ENCODE peak calls at places on chromosomes 13 and 19, in seven cellular contexts. One of them, this sample, is unnamed.

GRCh38 chr13:87851395-87851794 is 180.2 kb downstream of the SLITRK5 start:
- DNase-seq in fibroblast of mammary gland: no peak
- DNase-seq in WTC11: no peak
- DNase-seq in MM.1S: no peak
- DNase-seq in AG10803: no peak
- DNase-seq in GM12865: no peak
- DNase-seq in testis: no peak
- DNase-seq in this sample: no peak

GRCh38 chr13:28558126-28558525 is 63.2 kb upstream of the FLT1 start:
- DNase-seq in fibroblast of mammary gland: peak; percentile 93
- DNase-seq in WTC11: no peak
- DNase-seq in MM.1S: no peak
- DNase-seq in AG10803: peak; percentile 96
- DNase-seq in GM12865: no peak
- DNase-seq in testis: no peak
- DNase-seq in this sample: no peak

GRCh38 chr19:7862413-7862951 is 11.7 kb downstream of the PRR36 start:
- DNase-seq in fibroblast of mammary gland: peak; percentile 27
- DNase-seq in WTC11: peak; percentile 99
- DNase-seq in MM.1S: peak; percentile 42
- DNase-seq in AG10803: no peak
- DNase-seq in GM12865: peak; percentile 84
- DNase-seq in testis: peak; percentile 58
- DNase-seq in this sample: peak; percentile 94

GRCh38 chr19:16068696-16069259 is 7.5 kb upstream of the TPM4 start:
- DNase-seq in fibroblast of mammary gland: no peak
- DNase-seq in WTC11: no peak
- DNase-seq in MM.1S: no peak
- DNase-seq in AG10803: no peak
- DNase-seq in GM12865: no peak
- DNase-seq in testis: no peak
- DNase-seq in this sample: no peak

GRCh38 chr13:73722120-73722519 is 412.1 kb downstream of the KLF12 start:
- DNase-seq in fibroblast of mammary gland: peak; percentile 58
- DNase-seq in WTC11: no peak
- DNase-seq in MM.1S: no peak
- DNase-seq in AG10803: peak; percentile 36
- DNase-seq in GM12865: peak; percentile 60
- DNase-seq in testis: no peak
- DNase-seq in this sample: peak; percentile 17

GRCh38 chr13:84430441-84430840 is 548.2 kb upstream of the SLITRK1 start:
- DNase-seq in fibroblast of mammary gland: no peak
- DNase-seq in WTC11: no peak
- DNase-seq in MM.1S: no peak
- DNase-seq in AG10803: no peak
- DNase-seq in GM12865: no peak
- DNase-seq in testis: no peak
- DNase-seq in this sample: no peak

GRCh38 chr19:41310031-41310831 is at the start of gene CCDC97:
- DNase-seq in fibroblast of mammary gland: peak; percentile 83
- DNase-seq in WTC11: peak; percentile 88
- DNase-seq in MM.1S: peak; percentile 87
- DNase-seq in AG10803: peak; percentile 84
- DNase-seq in GM12865: peak; percentile 95
- DNase-seq in testis: peak; percentile 89
- DNase-seq in this sample: peak; percentile 93

GRCh38 chr13:29740961-29741360 is 109.5 kb downstream of the UBL3 start:
- DNase-seq in fibroblast of mammary gland: no peak
- DNase-seq in WTC11: no peak
- DNase-seq in MM.1S: no peak
- DNase-seq in AG10803: no peak
- DNase-seq in GM12865: no peak
- DNase-seq in testis: no peak
- DNase-seq in this sample: no peak

GRCh38 chr13:71355010-71355409 is 512.0 kb downstream of the DACH1 start:
- DNase-seq in fibroblast of mammary gland: no peak
- DNase-seq in WTC11: no peak
- DNase-seq in MM.1S: no peak
- DNase-seq in AG10803: no peak
- DNase-seq in GM12865: no peak
- DNase-seq in testis: no peak
- DNase-seq in this sample: no peak

GRCh38 chr13:106028916-106029315 is 506.5 kb downstream of the EFNB2 start:
- DNase-seq in fibroblast of mammary gland: no peak
- DNase-seq in WTC11: no peak
- DNase-seq in MM.1S: no peak
- DNase-seq in AG10803: peak; percentile 66
- DNase-seq in GM12865: no peak
- DNase-seq in testis: no peak
- DNase-seq in this sample: no peak

GRCh38 chr19:1402411-1403070 is 1.2 kb upstream of the GAMT start:
- DNase-seq in fibroblast of mammary gland: no peak
- DNase-seq in WTC11: no peak
- DNase-seq in MM.1S: no peak
- DNase-seq in AG10803: no peak
- DNase-seq in GM12865: no peak
- DNase-seq in testis: no peak
- DNase-seq in this sample: no peak

GRCh38 chr19:1401889-1402217 is 511 bp upstream of the GAMT start:
- DNase-seq in fibroblast of mammary gland: no peak
- DNase-seq in WTC11: no peak
- DNase-seq in MM.1S: no peak
- DNase-seq in AG10803: no peak
- DNase-seq in GM12865: no peak
- DNase-seq in testis: no peak
- DNase-seq in this sample: no peak

GRCh38 chr19:1399745-1400144 is 1.6 kb downstream of the GAMT start:
- DNase-seq in fibroblast of mammary gland: no peak
- DNase-seq in WTC11: no peak
- DNase-seq in MM.1S: no peak
- DNase-seq in AG10803: no peak
- DNase-seq in GM12865: no peak
- DNase-seq in testis: no peak
- DNase-seq in this sample: no peak

GRCh38 chr19:1400281-1401137 is 833 bp downstream of the GAMT start:
- DNase-seq in fibroblast of mammary gland: peak; percentile 42
- DNase-seq in WTC11: no peak
- DNase-seq in MM.1S: peak; percentile 24
- DNase-seq in AG10803: peak; percentile 13
- DNase-seq in GM12865: no peak
- DNase-seq in testis: peak; percentile 93
- DNase-seq in this sample: peak; percentile 72

DNA sequence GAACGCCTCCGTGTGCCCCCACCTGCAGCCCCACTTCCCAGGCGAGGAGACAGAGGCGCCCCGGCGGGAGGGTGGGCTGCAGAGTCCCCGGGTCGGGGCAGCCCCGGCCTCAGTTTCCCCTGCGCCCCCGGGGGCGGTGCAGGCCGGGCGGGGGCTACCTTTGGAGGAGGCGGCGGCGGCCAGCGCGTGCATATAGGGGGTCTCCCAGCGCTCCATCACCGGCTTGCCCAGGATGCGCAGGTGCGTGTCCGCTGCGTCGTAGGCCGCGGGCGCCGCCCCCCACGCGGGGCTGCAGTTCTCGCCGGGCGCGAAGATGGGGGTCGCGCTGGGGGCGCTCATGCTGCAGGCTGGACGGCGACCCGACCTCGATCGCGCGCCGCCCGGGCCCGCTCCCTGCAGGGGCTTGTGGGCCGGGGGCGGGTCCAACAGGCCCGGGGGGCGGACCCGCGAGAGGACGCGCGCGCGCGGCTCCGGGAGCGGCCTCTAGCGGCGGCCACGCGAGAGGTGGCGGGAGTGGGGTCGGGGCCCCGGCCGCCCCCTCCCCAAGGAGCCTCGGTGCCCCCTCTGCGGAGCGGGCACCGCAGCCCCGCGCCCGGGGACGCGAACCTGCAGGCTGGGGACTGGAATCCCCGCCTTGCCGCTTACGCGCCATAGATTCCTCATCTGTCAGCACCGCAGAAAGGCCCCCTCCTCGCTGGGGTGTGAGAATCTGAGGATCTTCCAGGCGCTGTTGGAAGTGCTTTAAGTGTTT is at the start of gene GAMT:
- DNase-seq in fibroblast of mammary gland: no peak
- DNase-seq in WTC11: peak; percentile 51
- DNase-seq in MM.1S: peak; percentile 74
- DNase-seq in AG10803: peak; percentile 32
- DNase-seq in GM12865: peak; percentile 64
- DNase-seq in testis: peak; percentile 67
- DNase-seq in this sample: peak; percentile 95
- TF ChIP-seq CTCF in fibroblast of mammary gland: no peak
- TF ChIP-seq CTCF in WTC11: no peak
- TF ChIP-seq CTCF in MM.1S: peak; percentile 47
- TF ChIP-seq CTCF in AG10803: peak; percentile 21
- TF ChIP-seq CTCF in GM12865: peak; percentile 52
- TF ChIP-seq CTCF in testis: peak; percentile 40
- TF ChIP-seq CTCF in this sample: peak; percentile 70

GRCh38 chr19:51640371-51640770 is 6.3 kb downstream of the SIGLEC14 start:
- DNase-seq in fibroblast of mammary gland: no peak
- DNase-seq in WTC11: no peak
- DNase-seq in MM.1S: no peak
- DNase-seq in AG10803: no peak
- DNase-seq in GM12865: no peak
- DNase-seq in testis: no peak
- DNase-seq in this sample: no peak

GRCh38 chr19:51632126-51632525 is 1.9 kb upstream of the SIGLEC5 start:
- DNase-seq in fibroblast of mammary gland: no peak
- DNase-seq in WTC11: no peak
- DNase-seq in MM.1S: no peak
- DNase-seq in AG10803: no peak
- DNase-seq in GM12865: no peak
- DNase-seq in testis: no peak
- DNase-seq in this sample: no peak

GRCh38 chr19:51641648-51642047 is 5.0 kb downstream of the SIGLEC14 start:
- DNase-seq in fibroblast of mammary gland: no peak
- DNase-seq in WTC11: no peak
- DNase-seq in MM.1S: no peak
- DNase-seq in AG10803: no peak
- DNase-seq in GM12865: no peak
- DNase-seq in testis: no peak
- DNase-seq in this sample: no peak

GRCh38 chr19:51639916-51640315 is 6.7 kb downstream of the SIGLEC14 start:
- DNase-seq in fibroblast of mammary gland: no peak
- DNase-seq in WTC11: no peak
- DNase-seq in MM.1S: no peak
- DNase-seq in AG10803: no peak
- DNase-seq in GM12865: no peak
- DNase-seq in testis: no peak
- DNase-seq in this sample: no peak

DNA sequence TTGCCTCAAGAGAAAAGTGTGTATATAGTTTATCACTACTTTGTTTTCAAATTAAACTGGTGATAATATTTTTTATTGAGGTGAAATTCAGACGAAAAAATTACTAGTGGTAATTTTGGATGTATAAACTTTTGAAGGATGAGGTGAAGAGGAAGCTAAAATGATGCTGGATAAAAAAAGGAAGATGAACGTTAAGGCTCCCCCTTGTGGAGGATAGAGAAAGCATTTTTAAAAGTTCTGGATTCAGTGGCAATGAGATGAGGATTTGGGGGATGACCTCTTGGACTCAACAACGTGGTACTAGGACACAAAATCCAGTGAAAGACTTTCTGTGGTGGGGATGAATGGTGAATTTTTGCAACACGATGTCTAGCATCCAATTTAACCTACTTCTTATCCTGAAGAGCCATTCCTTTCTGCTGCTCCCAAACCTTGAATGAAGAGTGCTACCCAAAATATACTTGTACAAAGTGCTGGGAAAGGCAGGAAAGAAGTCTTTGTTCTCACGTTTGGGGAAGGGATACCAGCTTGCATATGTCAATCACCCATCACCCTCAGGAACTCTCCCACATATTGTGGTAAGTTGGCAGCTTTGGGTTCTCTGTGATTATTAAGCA is 7.3 kb upstream of the SIGLEC5 start:
- DNase-seq in fibroblast of mammary gland: peak; percentile 2
- DNase-seq in WTC11: no peak
- DNase-seq in MM.1S: no peak
- DNase-seq in AG10803: no peak
- DNase-seq in GM12865: peak; percentile 42
- DNase-seq in testis: no peak
- DNase-seq in this sample: peak; percentile 38
- TF ChIP-seq CTCF in fibroblast of mammary gland: peak; percentile 44
- TF ChIP-seq CTCF in WTC11: no peak
- TF ChIP-seq CTCF in MM.1S: peak; percentile 43
- TF ChIP-seq CTCF in AG10803: peak; percentile 47
- TF ChIP-seq CTCF in GM12865: peak; percentile 53
- TF ChIP-seq CTCF in testis: peak; percentile 28
- TF ChIP-seq CTCF in this sample: peak; percentile 36

DNA sequence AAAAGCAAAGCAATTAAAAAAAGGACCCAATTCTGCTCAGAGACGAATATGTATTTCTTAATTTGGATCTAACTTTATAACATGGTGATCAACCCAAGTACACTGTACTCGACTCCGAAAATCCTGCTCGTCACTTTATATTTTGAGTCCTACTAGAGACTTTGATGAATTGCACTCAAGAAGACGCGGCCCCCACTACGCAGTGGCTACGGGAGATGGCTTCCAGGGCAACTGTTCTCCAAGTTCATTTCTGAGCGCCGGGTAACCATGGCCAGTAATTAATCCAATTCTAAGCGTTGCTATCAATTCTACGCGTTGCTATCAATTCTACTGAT is 720 bp downstream of the SUPT20H start:
- DNase-seq in fibroblast of mammary gland: no peak
- DNase-seq in WTC11: no peak
- DNase-seq in MM.1S: no peak
- DNase-seq in AG10803: no peak
- DNase-seq in GM12865: no peak
- DNase-seq in testis: peak; percentile 58
- DNase-seq in this sample: no peak
- TF ChIP-seq CTCF in fibroblast of mammary gland: no peak
- TF ChIP-seq CTCF in WTC11: no peak
- TF ChIP-seq CTCF in MM.1S: no peak
- TF ChIP-seq CTCF in AG10803: no peak
- TF ChIP-seq CTCF in GM12865: no peak
- TF ChIP-seq CTCF in testis: no peak
- TF ChIP-seq CTCF in this sample: no peak

GRCh38 chr13:37995052-37995451 is 125.5 kb upstream of the TRPC4 start:
- DNase-seq in fibroblast of mammary gland: no peak
- DNase-seq in WTC11: no peak
- DNase-seq in MM.1S: no peak
- DNase-seq in AG10803: no peak
- DNase-seq in GM12865: no peak
- DNase-seq in testis: no peak
- DNase-seq in this sample: no peak
- TF ChIP-seq CTCF in fibroblast of mammary gland: no peak
- TF ChIP-seq CTCF in WTC11: no peak
- TF ChIP-seq CTCF in MM.1S: no peak
- TF ChIP-seq CTCF in AG10803: no peak
- TF ChIP-seq CTCF in GM12865: no peak
- TF ChIP-seq CTCF in testis: no peak
- TF ChIP-seq CTCF in this sample: no peak

This sample was measured in GM20000.